ENCODE peak calls at places on chromosome 12, in six cellular contexts. P is CD8-positive, alpha-beta T cell; I is thyroid gland; A is stomach; R is hepatocyte; K is transverse colon. M is an unnamed sample.

GRCh38 chr12:3951380-3952135 is 78.4 kb upstream of the PARP11 start:
- DNase-seq in P (no peak), I (no peak), A (no peak), R (no peak), K (no peak), M (no peak)

GRCh38 chr12:102950950-102951490 is 6.5 kb upstream of the ASCL1 start:
- DNase-seq in P (no peak), I (no peak), A (no peak), R (no peak), K (no peak), M (no peak)

GRCh38 chr12:87163122-87163521 is 866.1 kb downstream of the C12orf50 start:
- DNase-seq in P (no peak), I (no peak), A (no peak), R (no peak), K (no peak), M (no peak)

GRCh38 chr12:44972746-44973421 is 78.0 kb downstream of the DBX2 start:
- DNase-seq in P (no peak), I (no peak), A (no peak), R (peak; percentile 28), K (no peak), M (no peak)

GRCh38 chr12:94280063-94280462 is 131.7 kb downstream of the PLXNC1 start:
- DNase-seq in P (no peak), I (no peak), A (no peak), R (no peak), K (no peak), M (no peak)

GRCh38 chr12:82708056-82708455 is 21.4 kb downstream of the TMTC2 start:
- DNase-seq in P (no peak), I (no peak), A (no peak), R (peak; percentile 40), K (no peak), M (no peak)

GRCh38 chr12:71124833-71125460 is 32.9 kb downstream of the TSPAN8 start:
- DNase-seq in P (no peak), I (no peak), A (no peak), R (no peak), K (no peak), M (no peak)

GRCh38 chr12:56766535-56766934 is 3.4 kb downstream of the HSD17B6 start:
- DNase-seq in P (no peak), I (no peak), A (no peak), R (no peak), K (no peak), M (no peak)

GRCh38 chr12:10167588-10167987 is 4.3 kb downstream of the OLR1 start:
- DNase-seq in P (no peak), I (no peak), A (no peak), R (no peak), K (no peak), M (no peak)

GRCh38 chr12:100984821-100985220 is 190.2 kb downstream of the ANO4 start:
- DNase-seq in P (no peak), I (no peak), A (no peak), R (no peak), K (no peak), M (no peak)

DNA sequence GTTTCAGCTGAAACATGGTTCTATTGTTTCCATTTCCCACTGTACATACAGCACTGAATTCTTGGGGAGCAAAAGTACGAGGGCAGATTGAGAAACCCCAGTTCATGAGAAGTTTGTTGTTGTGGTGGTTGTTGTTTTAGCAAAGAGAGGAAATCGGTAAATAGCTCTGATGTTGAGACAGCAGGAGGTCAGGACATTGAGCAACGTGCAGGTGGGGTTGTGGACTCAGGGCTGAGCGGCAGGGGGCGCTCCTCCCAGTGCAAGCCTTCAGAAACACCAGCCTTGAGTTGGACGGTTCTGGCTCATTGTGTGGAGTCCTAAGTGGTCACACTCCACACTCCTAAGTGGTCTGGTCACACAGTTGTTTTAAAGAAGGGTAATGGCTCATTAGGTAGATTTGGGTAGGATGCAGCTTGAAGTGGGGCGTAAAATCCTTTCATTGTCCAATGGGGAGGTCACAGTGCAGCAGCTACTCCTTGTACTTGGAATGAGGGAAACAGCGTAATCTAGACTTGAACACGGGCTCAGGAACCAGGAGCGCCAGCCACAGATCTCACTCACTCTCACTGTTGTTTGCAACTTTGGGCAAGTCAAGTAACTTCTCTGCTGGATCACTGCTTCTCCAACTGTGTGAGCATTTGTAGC is 14.5 kb upstream of the PWP1 start:
- DNase-seq in P (peak; percentile 9), I (peak; percentile 62), A (peak; percentile 37), R (peak; percentile 26), K (peak; percentile 27), M (peak; percentile 36)
- TF ChIP-seq CTCF in P (peak; percentile 51), I (peak; percentile 61), A (peak; percentile 38), R (peak; percentile 44), K (peak; percentile 40), M (peak; percentile 23)

GRCh38 chr12:92134638-92135274 is 10.9 kb downstream of the BTG1 start:
- DNase-seq in P (no peak), I (no peak), A (no peak), R (no peak), K (no peak), M (no peak)
- H3K4me1 ChIP-seq in P (peaks cover 70% of the 10 kb centered on the region), I (peaks cover 45% of the 10 kb centered on the region), A (peaks cover 63% of the 10 kb centered on the region), R (peaks cover 59% of the 10 kb centered on the region), K (peaks cover 69% of the 10 kb centered on the region), M (peaks cover 30% of the 10 kb centered on the region)

GRCh38 chr12:7078163-7078562 is 14.1 kb downstream of the C1R start:
- DNase-seq in P (no peak), I (no peak), A (no peak), R (no peak), K (no peak), M (no peak)
- TF ChIP-seq CTCF in P (no peak), I (no peak), A (no peak), R (no peak), K (no peak), M (no peak)

GRCh38 chr12:68263366-68263765 is 10.0 kb upstream of the IL22 start:
- DNase-seq in P (no peak), I (peak; percentile 14), A (no peak), R (no peak), K (no peak), M (no peak)

GRCh38 chr12:68261947-68262346 is 8.5 kb upstream of the IL22 start:
- DNase-seq in P (no peak), I (no peak), A (no peak), R (no peak), K (no peak), M (no peak)

GRCh38 chr12:68264864-68265256 is 11.5 kb upstream of the IL22 start:
- DNase-seq in P (no peak), I (no peak), A (no peak), R (no peak), K (no peak), M (no peak)

GRCh38 chr12:68267892-68268396 is 14.5 kb upstream of the IL22 start:
- DNase-seq in P (no peak), I (no peak), A (no peak), R (no peak), K (no peak), M (no peak)

DNA sequence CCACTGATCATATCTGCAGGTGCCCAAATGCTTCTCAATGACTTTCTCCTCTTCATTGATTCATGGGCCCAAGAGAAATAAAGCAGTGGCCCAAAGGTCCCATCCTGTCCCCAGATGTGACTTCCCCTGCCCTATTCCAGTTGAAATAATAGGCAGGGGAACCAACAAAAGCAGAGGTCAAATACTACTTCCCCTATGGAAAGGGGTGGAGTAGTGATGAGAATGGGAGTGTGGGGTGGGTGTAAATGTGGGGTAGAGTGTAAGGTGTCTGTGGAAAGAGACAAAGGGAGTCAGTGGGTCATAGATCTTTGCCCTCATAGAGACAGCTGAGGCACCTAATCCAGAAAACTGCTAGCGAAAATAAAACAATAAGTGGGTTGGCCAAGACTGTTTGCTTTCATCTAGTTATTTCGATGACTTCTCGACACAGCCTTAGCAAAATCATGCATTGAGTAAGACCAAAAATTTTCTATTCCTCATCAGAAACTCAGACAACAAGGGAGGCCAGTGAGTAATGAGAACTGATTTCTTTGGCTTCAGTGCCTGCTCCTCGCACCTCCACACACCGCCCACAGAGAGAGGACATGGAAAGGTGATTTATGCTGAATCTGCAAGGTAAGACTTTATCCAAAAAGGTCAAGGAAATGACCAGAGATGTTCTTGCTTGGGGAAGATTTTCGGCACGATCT is 10.9 kb upstream of the IL22 start:
- DNase-seq in P (no peak), I (no peak), A (no peak), R (no peak), K (no peak), M (no peak)
- H3K4me1 ChIP-seq in P (peaks cover 4% of the 10 kb centered on the region), I (peaks cover 18% of the 10 kb centered on the region), A (no peaks in the 10 kb centered on the region), R (no peaks in the 10 kb centered on the region), K (no peaks in the 10 kb centered on the region), M (no peaks in the 10 kb centered on the region)

GRCh38 chr12:112855375-112855774 is 51.4 kb upstream of the OAS1 start:
- DNase-seq in P (no peak), I (no peak), A (no peak), R (no peak), K (no peak), M (no peak)
- TF ChIP-seq CTCF in P (no peak), I (no peak), A (no peak), R (peak; percentile 9), K (no peak), M (no peak)

GRCh38 chr12:27575780-27576154 is 51.8 kb downstream of the PPFIBP1 start:
- DNase-seq in P (no peak), I (no peak), A (no peak), R (no peak), K (no peak), M (no peak)
- H3K4me1 ChIP-seq in P (no peaks in the 10 kb centered on the region), I (peaks cover 40% of the 10 kb centered on the region), A (peaks cover 11% of the 10 kb centered on the region), R (no peaks in the 10 kb centered on the region), K (peaks cover 8% of the 10 kb centered on the region), M (peaks cover 7% of the 10 kb centered on the region)

DNA sequence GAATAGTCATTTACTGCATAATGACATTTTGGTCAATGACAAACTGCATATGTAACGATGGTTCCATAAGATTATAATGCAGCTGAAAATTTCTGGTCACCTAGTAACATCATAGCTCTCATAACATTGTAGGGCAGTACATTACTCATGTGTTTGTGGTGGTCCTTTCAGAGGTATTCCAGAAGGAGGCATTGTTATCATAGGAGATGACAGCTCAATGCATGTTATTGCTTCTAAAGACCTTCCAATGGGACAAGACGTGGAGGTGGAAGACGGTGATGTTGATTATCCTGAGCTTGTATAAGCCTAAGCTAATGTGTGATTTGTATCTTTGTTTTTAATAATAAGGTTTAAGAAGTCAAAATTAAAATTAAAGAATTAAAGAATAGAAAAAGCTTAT is 43.8 kb upstream of the TSPAN11 start:
- DNase-seq in P (no peak), I (no peak), A (no peak), R (no peak), K (no peak), M (no peak)
- TF ChIP-seq CTCF in P (no peak), I (no peak), A (no peak), R (no peak), K (no peak), M (no peak)

GRCh38 chr12:89270548-89270947 is 81.8 kb downstream of the DUSP6 start:
- DNase-seq in P (no peak), I (no peak), A (no peak), R (no peak), K (no peak), M (no peak)
- H3K4me1 ChIP-seq in P (no peaks in the 10 kb centered on the region), I (no peaks in the 10 kb centered on the region), A (no peaks in the 10 kb centered on the region), R (no peaks in the 10 kb centered on the region), K (no peaks in the 10 kb centered on the region), M (no peaks in the 10 kb centered on the region)